ENCODE peak calls at places on chromosomes 5 and 9, in six cellular contexts. H is stromal cell of bone marrow; L is fibroblast of lung; R is hypothalamus; P is stimulated activated naive CD8-positive, alpha-beta T cell treated with anti-CD3 and anti-CD28 coated beads, Interleukin-15, amount 100 ng/mL, for 72 hours; G is skeletal muscle cell. I is an unnamed sample.

GRCh38 chr5:159051431-159052281 is 48.1 kb downstream of the EBF1 start:
- DNase-seq in P (no peak), R (no peak), L (no peak), G (no peak), H (no peak), I (no peak)

GRCh38 chr5:139246394-139246793 is 47.1 kb upstream of the MATR3 start:
- DNase-seq in H (no peak), R (no peak), P (peak; percentile 51), L (peak; percentile 48), G (peak; percentile 14), I (peak; percentile 31)

GRCh38 chr5:1357946-1358725 is 13.2 kb upstream of the CLPTM1L start:
- DNase-seq in H (no peak), R (no peak), L (no peak), G (no peak), P (no peak), I (no peak)

GRCh38 chr9:72132052-72132451 is 17.2 kb upstream of the GDA start:
- DNase-seq in R (no peak), G (no peak), P (no peak), H (no peak), L (no peak), I (no peak)

GRCh38 chr5:79074641-79075040 is 5.1 kb downstream of the BHMT2 start:
- DNase-seq in P (no peak), R (no peak), L (peak; percentile 58), H (no peak), G (peak; percentile 21), I (no peak)

GRCh38 chr9:113461285-113461684 is 2.2 kb upstream of the RGS3 start:
- DNase-seq in H (no peak), G (no peak), P (no peak), L (no peak), R (no peak), I (no peak)

GRCh38 chr9:121721770-121722169 is 70.3 kb downstream of the DAB2IP start:
- DNase-seq in R (no peak), G (no peak), L (no peak), P (no peak), H (no peak), I (no peak)

GRCh38 chr9:16530669-16531461 is 339.6 kb downstream of the BNC2 start:
- DNase-seq in H (no peak), P (no peak), L (peak; percentile 84), R (no peak), G (no peak), I (no peak)

GRCh38 chr5:73205309-73205708 is 32.3 kb downstream of the TMEM174 start:
- DNase-seq in R (no peak), L (no peak), H (no peak), P (no peak), G (no peak), I (no peak)

GRCh38 chr5:37777472-37778135 is 62.2 kb downstream of the GDNF start:
- DNase-seq in P (no peak), G (peak; percentile 83), R (no peak), L (peak; percentile 74), H (no peak), I (no peak)

GRCh38 chr9:126327016-126327749 is 554 bp downstream of the MVB12B start:
- DNase-seq in P (peak; percentile 51), R (no peak), H (no peak), L (no peak), G (no peak), I (peak; percentile 65)

GRCh38 chr9:88808019-88808656 is 183.1 kb upstream of the S1PR3 start:
- DNase-seq in H (no peak), L (no peak), G (no peak), R (no peak), P (no peak), I (no peak)

GRCh38 chr5:124669300-124669648 is 77.2 kb downstream of the ZNF608 start:
- DNase-seq in P (no peak), G (no peak), L (no peak), R (no peak), H (no peak), I (no peak)

GRCh38 chr5:139795074-139796001 is at the start of gene PSD2:
- DNase-seq in P (no peak), G (no peak), L (peak; percentile 16), R (no peak), H (no peak), I (no peak)

GRCh38 chr9:74493512-74493911 is 3.6 kb upstream of the RORB start:
- DNase-seq in P (no peak), L (no peak), H (no peak), R (no peak), G (no peak), I (no peak)

GRCh38 chr9:132237481-132237880 is 75.6 kb downstream of the NTNG2 start:
- DNase-seq in G (no peak), L (no peak), H (no peak), P (no peak), R (no peak), I (no peak)

GRCh38 chr5:1507961-1508678 is 15.6 kb downstream of the LPCAT1 start:
- DNase-seq in G (no peak), P (no peak), R (no peak), H (no peak), L (no peak), I (peak; percentile 10)

GRCh38 chr5:102314328-102314727 is 18.2 kb upstream of the SLCO4C1 start:
- DNase-seq in R (no peak), L (no peak), G (no peak), P (no peak), H (no peak), I (no peak)

GRCh38 chr5:6659941-6660684 is 26.9 kb downstream of the SRD5A1 start:
- DNase-seq in P (peak; percentile 23), R (no peak), H (no peak), G (no peak), L (no peak), I (no peak)

GRCh38 chr9:38112010-38112409 is 43.0 kb upstream of the SHB start:
- DNase-seq in P (no peak), G (no peak), L (peak; percentile 8), H (no peak), R (no peak), I (no peak)

GRCh38 chr5:68562308-68562707 is 346.8 kb downstream of the PIK3R1 start:
- DNase-seq in H (no peak), G (peak; percentile 75), L (peak; percentile 55), R (peak; percentile 10), P (no peak), I (no peak)

GRCh38 chr5:52728201-52728600 is 59.5 kb upstream of the ITGA1 start:
- DNase-seq in L (no peak), R (no peak), H (no peak), P (no peak), G (no peak), I (no peak)

GRCh38 chr5:98360548-98360947 is 412.9 kb upstream of the RGMB start:
- DNase-seq in G (no peak), R (no peak), L (no peak), P (no peak), H (no peak), I (no peak)

GRCh38 chr5:1103505-1104326 is 8.1 kb downstream of the SLC12A7 start:
- DNase-seq in H (no peak), L (no peak), P (no peak), R (no peak), G (no peak), I (no peak)

GRCh38 chr5:52668544-52669185 is 119.1 kb upstream of the ITGA1 start:
- DNase-seq in G (no peak), L (no peak), R (peak; percentile 6), P (no peak), H (no peak), I (no peak)

GRCh38 chr9:112380102-112380581 is at the start of gene HSDL2:
- DNase-seq in P (no peak), G (no peak), R (no peak), H (peak; percentile 26), L (peak; percentile 41), I (no peak)

GRCh38 chr5:64895748-64896147 is 127.0 kb downstream of the CWC27 start:
- DNase-seq in L (no peak), P (no peak), G (no peak), R (no peak), H (no peak), I (no peak)

GRCh38 chr9:110605586-110605985 is 26.0 kb upstream of the SVEP1 start:
- DNase-seq in L (no peak), G (no peak), H (no peak), P (no peak), R (no peak), I (no peak)

GRCh38 chr5:157721159-157721558 is 10.1 kb upstream of the THG1L start:
- DNase-seq in R (no peak), H (no peak), L (no peak), G (no peak), P (no peak), I (no peak)

GRCh38 chr5:61538722-61539501 is 206.9 kb downstream of the ZSWIM6 start:
- DNase-seq in P (no peak), G (no peak), R (no peak), H (no peak), L (no peak), I (no peak)

GRCh38 chr5:82985763-82986162 is 91.4 kb downstream of the TMEM167A start:
- DNase-seq in G (no peak), L (no peak), P (no peak), R (no peak), H (no peak), I (no peak)

GRCh38 chr5:137563646-137564474 is 64.7 kb upstream of the SPOCK1 start:
- DNase-seq in G (peak; percentile 97), R (no peak), P (no peak), H (peak; percentile 67), L (peak; percentile 96), I (no peak)

GRCh38 chr9:15714746-15715145 is 161.9 kb downstream of the CCDC171 start:
- DNase-seq in R (no peak), G (no peak), L (no peak), H (no peak), P (no peak), I (no peak)

GRCh38 chr5:63089147-63089546 is 510.5 kb downstream of the LRRC70 start:
- DNase-seq in P (no peak), L (no peak), H (no peak), R (no peak), G (no peak), I (no peak)

GRCh38 chr5:82164957-82165698 is 113.0 kb downstream of the RPS23 start:
- DNase-seq in R (no peak), G (peak; percentile 80), P (no peak), H (no peak), L (peak; percentile 80), I (no peak)

GRCh38 chr5:115366223-115366622 is 69.8 kb upstream of the CCDC112 start:
- DNase-seq in L (peak; percentile 99), P (no peak), H (peak; percentile 60), R (no peak), G (peak; percentile 88), I (no peak)

GRCh38 chr5:170120576-170120975 is 14.9 kb downstream of the FOXI1 start:
- DNase-seq in G (peak; percentile 63), L (peak; percentile 77), P (no peak), R (no peak), H (peak; percentile 95), I (no peak)

GRCh38 chr9:109887079-109887478 is 107.1 kb downstream of the PALM2AKAP2 start:
- DNase-seq in P (no peak), G (peak; percentile 68), R (no peak), H (peak; percentile 46), L (peak; percentile 85), I (no peak)